ENCODE peak calls at places on chromosomes 11 and 22, in nine cellular contexts. J is A549, U is PC-3, L is fibroblast of villous mesenchyme, V is cardiac muscle cell, S is Calu3, A is WERI-Rb-1, O is hepatocyte, X is right lobe of liver. E is an unnamed sample.

GRCh38 chr22:44603774-44604173 is 98.2 kb upstream of the PRR5 start:
- DNase-seq in S (no peak), J (no peak), A (no peak), V (no peak), L (no peak), U (no peak), X (no peak), O (no peak), E (no peak)

GRCh38 chr11:47631473-47631872 is 10.9 kb downstream of the MTCH2 start:
- DNase-seq in A (no peak), X (no peak), L (no peak), V (peak), J (no peak), S (no peak), U (no peak), O (no peak), E (no peak)

GRCh38 chr11:46291441-46292143 is 14.1 kb downstream of the CREB3L1 start:
- DNase-seq in X (no peak), J (no peak), O (peak), S (no peak), A (no peak), L (peak), V (peak), U (peak), E (no peak)

GRCh38 chr22:40890881-40891280 is 29.0 kb upstream of the DNAJB7 start:
- DNase-seq in S (no peak), V (no peak), L (peak), J (no peak), O (no peak), A (no peak), X (no peak), U (no peak), E (no peak)

GRCh38 chr11:67436459-67437081 is 912 bp downstream of the PTPRCAP start:
- DNase-seq in A (peak), V (no peak), J (no peak), X (no peak), L (no peak), O (no peak), U (no peak), S (no peak), E (peak)

GRCh38 chr11:8871283-8871775 is 39.7 kb upstream of the AKIP1 start:
- DNase-seq in A (peak), U (peak), V (peak), S (peak), O (peak), L (peak), X (no peak), J (peak), E (no peak)

GRCh38 chr11:118924591-118925585 is 838 bp downstream of the BCL9L start:
- DNase-seq in L (no peak), X (peak), A (peak), O (peak), U (peak), V (peak), S (peak), J (no peak), E (peak)

GRCh38 chr22:49365910-49366309 is 461.8 kb downstream of the BRD1 start:
- DNase-seq in S (no peak), U (no peak), V (no peak), X (no peak), J (no peak), A (no peak), O (no peak), L (no peak), E (no peak)

GRCh38 chr11:22338465-22338810 is 257 bp downstream of the SLC17A6 start:
- DNase-seq in A (no peak), S (no peak), O (no peak), L (no peak), J (no peak), V (no peak), X (no peak), U (no peak), E (no peak)

GRCh38 chr22:45308624-45309421 is 911 bp upstream of the FAM118A start:
- DNase-seq in A (no peak), L (no peak), J (no peak), S (no peak), U (no peak), O (no peak), X (no peak), V (no peak), E (no peak)

GRCh38 chr11:117823294-117823940 is 1.1 kb downstream of the FXYD2 start:
- DNase-seq in S (no peak), J (no peak), X (peak), L (no peak), V (no peak), O (no peak), U (no peak), A (no peak), E (peak)
- TF ChIP-seq CTCF in S (no peak), J (no peak), X (no peak), L (peak), V (peak), O (peak), U (peak), A (peak), E (no peak)

GRCh38 chr11:81220166-81220895 is 1513.3 kb downstream of the FAM181B start:
- DNase-seq in S (no peak), J (no peak), L (no peak), U (no peak), A (no peak), O (no peak), V (no peak), X (no peak), E (no peak)

GRCh38 chr11:81224396-81224795 is 1509.3 kb downstream of the FAM181B start:
- DNase-seq in O (no peak), S (no peak), V (no peak), U (no peak), J (no peak), L (peak), A (no peak), X (no peak), E (no peak)

GRCh38 chr11:81218440-81218839 is 1515.2 kb downstream of the FAM181B start:
- DNase-seq in J (no peak), U (no peak), S (no peak), X (no peak), V (no peak), O (no peak), A (no peak), L (no peak), E (no peak)

GRCh38 chr11:81219661-81220060 is 1514.0 kb downstream of the FAM181B start:
- DNase-seq in S (no peak), X (no peak), A (no peak), V (no peak), O (no peak), J (no peak), U (no peak), L (no peak), E (no peak)

GRCh38 chr11:81222491-81222890 is 1511.2 kb downstream of the FAM181B start:
- DNase-seq in O (no peak), V (no peak), J (no peak), A (peak), U (no peak), L (no peak), S (no peak), X (no peak), E (no peak)
- TF ChIP-seq CTCF in O (no peak), V (no peak), J (no peak), A (no peak), U (no peak), L (no peak), S (no peak), X (no peak), E (no peak)

DNA sequence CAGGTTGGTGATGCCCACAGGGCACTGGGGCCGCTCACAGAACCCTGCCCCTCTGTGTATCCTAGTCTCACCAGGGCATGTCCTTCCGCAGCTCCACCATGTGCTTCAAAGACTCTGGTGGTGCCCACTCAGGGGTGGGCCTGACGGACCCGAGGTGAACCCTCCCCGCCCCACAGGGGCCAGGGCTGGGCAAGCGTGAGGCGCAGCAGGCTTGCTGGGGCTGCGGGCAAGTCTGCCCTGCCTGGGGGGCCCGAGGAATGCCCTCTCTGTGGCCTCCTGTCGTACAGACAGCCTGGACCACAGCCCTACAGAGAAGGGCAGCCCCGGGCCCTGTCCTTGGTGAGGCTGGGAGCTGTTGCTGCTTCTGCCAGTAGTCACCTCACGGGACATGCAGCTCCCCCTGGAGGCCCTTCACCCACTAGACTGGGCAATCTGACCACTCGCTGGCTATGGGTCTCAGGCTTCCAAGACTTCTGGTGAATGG is 40.2 kb downstream of the TBX1 start:
- DNase-seq in V (peak), U (no peak), L (peak), S (peak), O (no peak), A (peak), J (no peak), X (peak), E (no peak)
- TF ChIP-seq CTCF in V (peak), U (peak), L (peak), S (no peak), O (no peak), A (peak), J (no peak), X (peak), E (no peak)

GRCh38 chr11:390175-390574 is 3.8 kb upstream of the PKP3 start:
- DNase-seq in L (no peak), O (no peak), A (peak), X (no peak), V (peak), S (no peak), J (no peak), U (peak), E (no peak)
- TF ChIP-seq CTCF in L (no peak), O (peak), A (peak), X (no peak), V (no peak), S (peak), J (no peak), U (peak), E (peak)

GRCh38 chr22:24323233-24323632 is 52.6 kb downstream of the SPECC1L start:
- DNase-seq in V (no peak), J (no peak), X (no peak), U (no peak), L (no peak), S (no peak), O (no peak), A (no peak), E (no peak)

GRCh38 chr22:24324137-24324536 is 53.5 kb downstream of the SPECC1L start:
- DNase-seq in U (no peak), L (no peak), O (no peak), A (no peak), J (no peak), S (no peak), V (no peak), X (no peak), E (no peak)

GRCh38 chr22:24323695-24324094 is 53.1 kb downstream of the SPECC1L start:
- DNase-seq in J (peak), U (no peak), A (no peak), X (no peak), O (no peak), S (no peak), V (no peak), L (no peak), E (no peak)

GRCh38 chr22:24326266-24326665 is 55.6 kb downstream of the SPECC1L start:
- DNase-seq in X (no peak), V (no peak), L (no peak), A (peak), O (no peak), U (no peak), S (no peak), J (no peak), E (no peak)

DNA sequence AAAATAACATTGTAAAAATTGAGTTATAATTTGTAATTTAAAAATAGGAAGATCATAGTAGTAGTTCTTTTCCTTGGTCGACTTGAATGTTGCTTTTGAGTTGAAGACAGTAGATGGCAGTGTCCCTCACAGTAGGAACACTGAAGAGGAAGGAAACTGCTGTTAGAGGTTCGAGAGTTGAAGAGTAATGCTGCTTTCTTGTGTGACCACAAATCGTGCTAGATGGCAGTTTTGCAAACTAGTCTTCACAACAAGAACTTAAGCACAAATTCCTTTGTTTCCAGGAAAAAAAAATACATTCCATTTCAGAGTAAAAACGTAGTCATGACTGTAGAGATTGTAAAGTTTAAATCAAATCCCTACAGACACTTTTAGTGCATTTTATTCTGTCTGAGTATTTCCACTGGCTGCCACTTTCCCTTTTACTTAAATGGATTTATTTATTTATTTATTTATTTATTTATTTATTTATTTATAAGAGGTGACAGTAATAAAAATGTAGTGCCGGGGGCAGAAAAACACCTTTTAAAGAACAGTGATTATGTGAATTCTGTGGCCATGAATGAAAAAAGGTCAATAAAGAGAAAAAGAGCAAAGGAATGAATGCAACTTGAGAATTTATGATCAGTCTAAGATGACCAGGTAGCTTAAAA is 54.6 kb downstream of the SPECC1L start:
- DNase-seq in V (peak), U (peak), X (no peak), A (peak), J (peak), L (peak), S (peak), O (peak), E (peak)
- TF ChIP-seq CTCF in V (peak), U (peak), X (peak), A (peak), J (peak), L (peak), S (no peak), O (peak), E (peak)

DNA sequence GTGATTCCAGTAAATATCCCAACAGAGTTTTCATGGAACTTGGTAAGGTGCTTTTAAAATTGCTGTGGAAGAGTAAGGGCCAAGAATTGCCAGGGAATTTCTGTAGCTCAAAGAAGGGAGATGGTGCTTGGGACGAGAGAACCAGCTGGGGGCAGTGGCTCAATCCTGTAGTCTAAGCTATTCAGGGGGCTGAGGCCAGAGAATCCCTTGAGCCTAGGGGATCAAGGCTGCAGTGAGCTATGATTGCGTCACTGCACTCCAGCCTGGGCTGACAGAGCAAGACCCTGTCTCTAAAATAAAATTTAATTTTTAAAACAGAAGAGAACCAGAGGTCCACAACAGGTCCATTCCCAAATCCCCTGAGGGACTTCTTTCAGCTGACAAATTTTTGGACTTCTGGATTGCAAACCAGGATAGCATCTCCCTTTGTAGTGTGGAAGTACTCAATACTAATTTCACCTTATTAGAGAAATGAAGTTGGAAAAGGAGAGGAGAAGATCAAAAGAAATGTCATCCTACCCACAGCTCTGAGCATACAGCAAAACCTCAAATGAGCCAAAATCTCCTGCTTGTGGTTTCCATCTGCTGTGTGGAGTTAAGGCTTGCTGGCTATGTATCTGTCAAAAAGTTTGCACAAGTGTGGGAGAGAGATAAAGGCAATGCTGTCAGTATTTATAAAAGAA is 59.2 kb upstream of the CLPB start:
- DNase-seq in X (no peak), V (no peak), S (no peak), J (no peak), L (peak), A (peak), U (no peak), O (peak), E (no peak)
- TF ChIP-seq CTCF in X (no peak), V (no peak), S (no peak), J (no peak), L (peak), A (peak), U (no peak), O (no peak), E (no peak)

DNA sequence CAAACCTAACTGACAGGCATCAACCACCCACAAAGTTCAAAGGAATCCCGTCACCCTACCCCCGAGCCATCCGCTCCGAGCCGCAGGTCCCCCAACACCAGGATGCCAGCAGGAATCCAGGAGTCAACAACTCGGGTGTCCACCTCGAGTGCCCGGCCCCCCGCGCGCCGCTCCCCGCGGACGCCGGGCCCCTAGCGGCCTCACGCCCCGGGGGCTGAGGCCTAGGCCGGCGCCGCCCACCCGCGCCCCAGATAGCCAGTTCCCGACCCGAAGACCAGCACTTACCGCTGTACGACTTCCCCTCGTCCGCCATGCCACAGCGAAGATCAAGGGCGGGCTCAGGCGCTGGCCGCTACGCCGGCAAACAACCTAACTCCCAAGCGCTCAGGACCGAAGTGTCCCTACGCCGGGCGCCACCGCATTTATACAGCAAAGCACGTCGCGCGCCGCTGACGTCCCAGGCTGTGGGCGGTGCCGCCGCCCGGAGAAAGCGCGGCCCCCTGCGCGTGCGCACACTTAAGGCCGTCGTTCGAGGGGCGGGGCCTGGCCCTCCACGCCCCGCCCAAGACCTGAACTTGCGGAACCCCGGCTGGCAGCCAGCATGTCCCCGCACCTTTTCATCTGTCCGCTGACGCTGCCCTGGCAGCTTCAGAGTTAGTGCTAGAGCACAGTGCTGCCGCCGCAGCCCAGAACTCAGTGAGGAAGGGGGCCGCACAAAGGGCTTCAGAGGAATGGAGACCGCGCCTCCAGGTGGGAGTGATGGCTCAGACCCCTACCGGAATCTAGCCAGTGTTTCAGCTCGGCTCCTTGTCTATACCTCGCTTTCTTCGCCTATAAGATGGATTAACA is at the start of gene NXF1:
- DNase-seq in S (peak), X (peak), J (peak), U (peak), A (peak), L (peak), V (peak), O (peak), E (peak)
- TF ChIP-seq CTCF in S (no peak), X (no peak), J (no peak), U (peak), A (no peak), L (peak), V (no peak), O (peak), E (no peak)